ENCODE peak calls at places on chromosome 6, in four cellular contexts. M is glutamatergic neuron, W is A549, X is retinal pigment epithelial cell. N is an unnamed sample.

GRCh38 chr6:72857791-72858190 is 235.9 kb downstream of the KCNQ5 start:
- DNase-seq in W (no peak), M (no peak), X (peak), N (no peak)

GRCh38 chr6:138419766-138420165 is 15.7 kb downstream of the HEBP2 start:
- DNase-seq in X (no peak), W (no peak), M (no peak), N (no peak)

GRCh38 chr6:159168536-159169192 is 536 bp upstream of the FNDC1 start:
- DNase-seq in W (peak), M (peak), X (no peak), N (peak)

GRCh38 chr6:14601490-14601889 is 483.9 kb downstream of the CD83 start:
- DNase-seq in W (no peak), M (peak), X (no peak), N (no peak)

GRCh38 chr6:47358440-47359225 is 48.9 kb upstream of the TNFRSF21 start:
- DNase-seq in X (no peak), W (no peak), M (no peak), N (peak)

GRCh38 chr6:128139519-128139918 is 238.7 kb upstream of the THEMIS start:
- DNase-seq in M (no peak), X (peak), W (peak), N (no peak)

GRCh38 chr6:37868447-37868825 is 48.9 kb downstream of the ZFAND3 start:
- DNase-seq in M (no peak), W (no peak), X (no peak), N (no peak)

GRCh38 chr6:96391776-96392175 is 129.8 kb upstream of the UFL1 start:
- DNase-seq in W (no peak), M (peak), X (peak), N (peak)

GRCh38 chr6:25384967-25385366 is 105.8 kb downstream of the CARMIL1 start:
- DNase-seq in M (no peak), X (no peak), W (no peak), N (no peak)

GRCh38 chr6:31048090-31048489 is 37.8 kb downstream of the MUC22 start:
- DNase-seq in W (no peak), X (no peak), M (no peak), N (no peak)

GRCh38 chr6:6712979-6713514 is 124.5 kb downstream of the LY86 start:
- DNase-seq in M (no peak), W (no peak), X (no peak), N (no peak)

GRCh38 chr6:148509789-148510581 is 167.3 kb downstream of the SASH1 start:
- DNase-seq in M (peak), X (peak), W (peak), N (no peak)

GRCh38 chr6:83884523-83884922 is 25.0 kb downstream of the CYB5R4 start:
- DNase-seq in M (no peak), W (peak), X (no peak), N (peak)

GRCh38 chr6:145315982-145316600 is 419.2 kb downstream of the EPM2A start:
- DNase-seq in M (no peak), W (no peak), X (no peak), N (no peak)

GRCh38 chr6:103587722-103588121 is 1272.0 kb downstream of the HACE1 start:
- DNase-seq in X (no peak), W (no peak), M (no peak), N (no peak)

GRCh38 chr6:159505140-159505922 is 187.7 kb downstream of the SOD2 start:
- DNase-seq in M (no peak), W (no peak), X (no peak), N (no peak)

GRCh38 chr6:102562713-102563112 is 1169.2 kb downstream of the GRIK2 start:
- DNase-seq in M (no peak), X (no peak), W (no peak), N (no peak)

GRCh38 chr6:114634016-114634415 is 291.2 kb upstream of the HS3ST5 start:
- DNase-seq in M (no peak), W (no peak), X (no peak), N (no peak)

GRCh38 chr6:37004044-37004984 is 1.1 kb upstream of the FGD2 start:
- DNase-seq in X (no peak), W (no peak), M (no peak), N (no peak)

GRCh38 chr6:69631552-69632346 is 165.1 kb downstream of the LMBRD1 start:
- DNase-seq in M (no peak), X (no peak), W (no peak), N (no peak)

GRCh38 chr6:166862287-166862977 is 93.9 kb downstream of the RNASET2 start:
- DNase-seq in M (peak), W (no peak), X (no peak), N (no peak)

GRCh38 chr6:168032383-168032760 is 34.9 kb downstream of the KIF25 start:
- DNase-seq in X (peak), M (no peak), W (no peak), N (no peak)

GRCh38 chr6:155939253-155939652 is 483.6 kb upstream of the NOX3 start:
- DNase-seq in M (no peak), W (no peak), X (peak), N (no peak)

GRCh38 chr6:82711992-82712788 is 348.6 kb downstream of the TPBG start:
- DNase-seq in M (no peak), W (no peak), X (no peak), N (no peak)

GRCh38 chr6:44263357-44264100 is 1.8 kb downstream of the NFKBIE start:
- DNase-seq in X (no peak), W (peak), M (no peak), N (no peak)

GRCh38 chr6:147132889-147133288 is 71.3 kb upstream of the STXBP5 start:
- DNase-seq in W (no peak), X (peak), M (no peak), N (peak)

GRCh38 chr6:67888886-67889681 is 746.0 kb upstream of the ADGRB3 start:
- DNase-seq in X (no peak), M (no peak), W (no peak), N (no peak)

GRCh38 chr6:13079096-13079758 is 249.1 kb downstream of the TBC1D7 start:
- DNase-seq in W (no peak), M (no peak), X (peak), N (no peak)

GRCh38 chr6:35473849-35474128 is 5.6 kb downstream of the RPL10A start:
- DNase-seq in M (no peak), W (no peak), X (no peak), N (no peak)

GRCh38 chr6:2970034-2970685 is 1.2 kb downstream of the SERPINB6 start:
- DNase-seq in W (no peak), X (no peak), M (no peak), N (no peak)

GRCh38 chr6:111952326-111952725 is 79.1 kb upstream of the FYN start:
- DNase-seq in M (no peak), X (no peak), W (no peak), N (no peak)

GRCh38 chr6:109236140-109237081 is 141.1 kb downstream of the CEP57L1 start:
- DNase-seq in W (peak), X (no peak), M (peak), N (peak)

GRCh38 chr6:4776967-4777925 is 1.0 kb downstream of the CDYL start:
- DNase-seq in W (peak), X (no peak), M (peak), N (no peak)

N was measured in NCI-H1930.